ENCODE peak calls at places on chromosome 13, in five cellular contexts. M, B, Y, D and O are unnamed samples.

GRCh38 chr13:59247166-59247565 is 916.6 kb downstream of the DIAPH3 start:
- DNase-seq in M (peak; percentile 60), B (no peak), Y (no peak), D (no peak), O (no peak)

GRCh38 chr13:32726374-32727037 is 140.3 kb downstream of the PDS5B start:
- DNase-seq in M (no peak), B (no peak), Y (no peak), D (no peak), O (no peak)

GRCh38 chr13:67119481-67119883 is 110.7 kb downstream of the PCDH9 start:
- DNase-seq in M (no peak), B (no peak), Y (no peak), D (peak; percentile 81), O (no peak)

GRCh38 chr13:98977568-98978270 is at the start of gene DOCK9:
- DNase-seq in M (peak; percentile 97), B (no peak), Y (peak; percentile 63), D (peak; percentile 73), O (no peak)

GRCh38 chr13:92830821-92831220 is 395.8 kb upstream of the GPC6 start:
- DNase-seq in M (peak; percentile 54), B (no peak), Y (no peak), D (no peak), O (no peak)

GRCh38 chr13:95500136-95500718 is 52.3 kb upstream of the CLDN10 start:
- DNase-seq in M (no peak), B (no peak), Y (no peak), D (peak; percentile 32), O (no peak)

GRCh38 chr13:76385606-76386005 is 500.6 kb downstream of the KCTD12 start:
- DNase-seq in M (no peak), B (no peak), Y (no peak), D (no peak), O (no peak)

GRCh38 chr13:24115671-24116070 is 44.8 kb upstream of the SPATA13 start:
- DNase-seq in M (no peak), B (no peak), Y (no peak), D (no peak), O (no peak)

GRCh38 chr13:44870456-44870929 is 118.8 kb downstream of the NUFIP1 start:
- DNase-seq in M (no peak), B (no peak), Y (no peak), D (no peak), O (no peak)

GRCh38 chr13:114124921-114125320 is 7.5 kb downstream of the RASA3 start:
- DNase-seq in M (no peak), B (no peak), Y (no peak), D (peak; percentile 77), O (no peak)